ENCODE peak calls at places on chromosomes 16 and 17, in seven cellular contexts. E is osteocyte; G is NCI-H345; J is SHP77; U is stimulated activated CD4-positive, alpha-beta T cell treated with anti-CD3 and anti-CD28 coated beads, Interleukin-15, amount 100 ng/mL, for 1 hour; P is COR-L47; C is right cardiac atrium. Q is an unnamed sample.

GRCh38 chr17:15377608-15378007 is 36.2 kb upstream of the TEKT3 start:
- DNase-seq in C (no peak), U (no peak), G (no peak), E (no peak), P (no peak), J (no peak), Q (peak)

GRCh38 chr16:86558355-86559193 is 3.5 kb upstream of the MTHFSD start:
- DNase-seq in E (no peak), U (no peak), P (no peak), J (no peak), G (no peak), C (peak), Q (no peak)

GRCh38 chr17:79619196-79619595 is 8.3 kb upstream of the RBFOX3 start:
- DNase-seq in U (no peak), J (no peak), C (no peak), E (peak), G (no peak), P (no peak), Q (no peak)

GRCh38 chr16:81487301-81487720 is 42.7 kb downstream of the CMIP start:
- DNase-seq in E (no peak), G (no peak), P (no peak), C (no peak), U (no peak), J (no peak), Q (no peak)

GRCh38 chr17:28613916-28614315 is at the start of gene RSKR:
- DNase-seq in J (no peak), U (no peak), G (no peak), C (no peak), E (no peak), P (no peak), Q (no peak)

GRCh38 chr16:83271123-83271522 is 536.7 kb upstream of the HSBP1 start:
- DNase-seq in P (no peak), E (no peak), U (no peak), C (no peak), G (no peak), J (no peak), Q (no peak)

GRCh38 chr16:57775661-57776469 is 26.4 kb downstream of the KIFC3 start:
- DNase-seq in P (peak), E (no peak), U (no peak), G (peak), J (peak), C (peak), Q (no peak)

GRCh38 chr17:74354123-74354522 is 7.5 kb downstream of the BTBD17 start:
- DNase-seq in C (peak), G (no peak), J (no peak), U (peak), E (no peak), P (no peak), Q (no peak)

GRCh38 chr17:59388070-59388556 is 56.7 kb downstream of the YPEL2 start:
- DNase-seq in E (no peak), J (no peak), G (no peak), P (no peak), U (no peak), C (no peak), Q (no peak)

GRCh38 chr17:78557598-78558039 is 19.6 kb downstream of the DNAH17 start:
- DNase-seq in G (no peak), U (no peak), C (no peak), P (no peak), E (no peak), J (no peak), Q (peak)

GRCh38 chr16:77191259-77191969 is 424 bp downstream of the MON1B start:
- DNase-seq in E (no peak), C (peak), J (no peak), U (no peak), G (no peak), P (no peak), Q (no peak)

Q was measured in H54.